ENCODE peak calls at places on chromosomes 3 and 15, in five cellular contexts. Z is transverse colon, W is OCI-LY7, N is heart right ventricle, Y is stomach. T is an unnamed sample.

GRCh38 chr3:178393833-178394232 is 142.4 kb upstream of the KCNMB2 start:
- DNase-seq in W (no peak), Y (no peak), N (no peak), Z (no peak), T (no peak)

GRCh38 chr3:122085666-122086065 is 30.5 kb downstream of the CD86 start:
- DNase-seq in Z (no peak), N (no peak), W (no peak), Y (no peak), T (no peak)

GRCh38 chr15:53976844-53977392 is 1.3 kb upstream of the UNC13C start:
- DNase-seq in Z (no peak), W (no peak), N (peak; percentile 2), Y (no peak), T (peak; percentile 19)

GRCh38 chr3:30986551-30986950 is 92.1 kb upstream of the GADL1 start:
- DNase-seq in Y (no peak), Z (no peak), W (no peak), N (no peak), T (no peak)

GRCh38 chr15:101004986-101005747 is 86.0 kb downstream of the LRRK1 start:
- DNase-seq in W (no peak), N (no peak), Y (no peak), Z (peak; percentile 24), T (no peak)

GRCh38 chr3:50913279-50913678 is 238.6 kb downstream of the DOCK3 start:
- DNase-seq in Z (no peak), N (no peak), Y (peak; percentile 63), W (no peak), T (no peak)

GRCh38 chr3:72068621-72069020 is 283.7 kb upstream of the PROK2 start:
- DNase-seq in Z (no peak), N (no peak), W (no peak), Y (no peak), T (no peak)

GRCh38 chr15:60772395-60773120 is 293.6 kb upstream of the ICE2 start:
- DNase-seq in W (no peak), Z (no peak), Y (no peak), N (no peak), T (no peak)

GRCh38 chr15:86087808-86088207 is 8.1 kb downstream of the AGBL1 start:
- DNase-seq in Y (no peak), W (no peak), Z (no peak), N (no peak), T (no peak)

GRCh38 chr3:188321258-188321657 is 167.3 kb downstream of the LPP start:
- DNase-seq in Y (no peak), Z (no peak), N (no peak), W (no peak), T (no peak)

GRCh38 chr3:124444075-124444474 is 286.2 kb upstream of the UMPS start:
- DNase-seq in Y (no peak), W (no peak), N (no peak), Z (no peak), T (no peak)

GRCh38 chr3:195555110-195555509 is 12.0 kb upstream of the PPP1R2 start:
- DNase-seq in N (no peak), Y (no peak), W (no peak), Z (no peak), T (no peak)

GRCh38 chr3:33668618-33669017 is 49.4 kb downstream of the CLASP2 start:
- DNase-seq in Z (no peak), N (no peak), Y (no peak), W (no peak), T (no peak)

GRCh38 chr3:188202358-188203138 is 48.6 kb downstream of the LPP start:
- DNase-seq in Z (no peak), N (no peak), W (no peak), Y (no peak), T (no peak)

GRCh38 chr3:32457971-32458471 is 44.6 kb downstream of the CMTM6 start:
- DNase-seq in W (peak; percentile 53), Y (no peak), Z (no peak), N (no peak), T (no peak)

GRCh38 chr3:49924683-49925082 is 4.9 kb downstream of the MON1A start:
- DNase-seq in W (no peak), N (no peak), Z (no peak), Y (no peak), T (no peak)

GRCh38 chr15:33852094-33852493 is 116.2 kb upstream of the CHRM5 start:
- DNase-seq in Y (no peak), N (no peak), Z (no peak), W (no peak), T (no peak)

GRCh38 chr3:46538803-46539442 is 27.2 kb downstream of the LRRC2 start:
- DNase-seq in W (peak; percentile 99), Y (peak; percentile 63), N (peak; percentile 43), Z (peak; percentile 83), T (peak; percentile 67)

GRCh38 chr3:172461530-172462138 is 13.4 kb upstream of the GHSR start:
- DNase-seq in N (no peak), Z (no peak), Y (no peak), W (peak; percentile 45), T (no peak)

GRCh38 chr15:69092159-69092558 is 68.3 kb upstream of the GLCE start:
- DNase-seq in Y (no peak), N (no peak), W (no peak), Z (no peak), T (no peak)

GRCh38 chr3:179666030-179666429 is 13.2 kb downstream of the USP13 start:
- DNase-seq in Y (no peak), W (no peak), N (no peak), Z (no peak), T (no peak)

GRCh38 chr3:130425484-130425883 is 80.0 kb downstream of the COL6A5 start:
- DNase-seq in Y (no peak), Z (no peak), W (no peak), N (no peak), T (no peak)

GRCh38 chr3:156682963-156683362 is 8.6 kb downstream of the TIPARP start:
- DNase-seq in Z (no peak), W (no peak), N (no peak), Y (no peak), T (no peak)

GRCh38 chr3:59764131-59764530 is 714.3 kb upstream of the CFAP20DC start:
- DNase-seq in Z (no peak), N (no peak), W (no peak), Y (no peak), T (no peak)

GRCh38 chr3:129033151-129033550 is 27.4 kb upstream of the GP9 start:
- DNase-seq in Y (no peak), N (no peak), W (no peak), Z (no peak), T (no peak)

GRCh38 chr3:24522155-24522579 is 27.5 kb upstream of the THRB start:
- DNase-seq in Z (no peak), Y (no peak), W (no peak), N (no peak), T (no peak)

GRCh38 chr3:24523988-24524727 is 29.5 kb upstream of the THRB start:
- DNase-seq in Y (peak; percentile 53), Z (no peak), W (no peak), N (no peak), T (no peak)

GRCh38 chr3:24525022-24525421 is 30.4 kb upstream of the THRB start:
- DNase-seq in Z (no peak), Y (no peak), W (no peak), N (no peak), T (no peak)

GRCh38 chr3:24521306-24522154 is 26.9 kb upstream of the THRB start:
- DNase-seq in Y (peak; percentile 65), N (peak; percentile 80), W (no peak), Z (peak; percentile 62), T (peak; percentile 75)

DNA sequence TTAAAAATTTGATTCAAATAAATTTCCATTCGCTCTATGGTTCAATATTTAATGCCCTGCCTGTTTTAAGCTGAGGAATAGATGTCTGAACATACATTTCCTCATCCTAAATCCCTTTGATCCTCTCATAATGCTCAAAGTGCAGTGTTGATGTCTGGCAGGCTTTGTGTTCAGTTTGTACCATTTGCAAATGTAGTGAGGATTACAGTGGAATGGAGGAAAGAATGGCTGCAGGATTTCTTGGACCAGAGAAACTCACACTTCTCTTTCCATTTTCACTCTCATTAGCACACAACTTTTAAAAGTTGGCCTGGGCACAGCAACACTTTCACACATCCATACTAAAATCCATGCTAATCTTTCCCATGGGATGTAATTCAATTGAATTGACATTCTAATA is 28.5 kb upstream of the THRB start:
- DNase-seq in Z (no peak), N (no peak), Y (no peak), W (no peak), T (no peak)
- H3K4me3 ChIP-seq in Z (no peak overlapping the region), N (no peak overlapping the region), Y (no peak overlapping the region), W (no peak overlapping the region), T (no peak overlapping the region)

DNA sequence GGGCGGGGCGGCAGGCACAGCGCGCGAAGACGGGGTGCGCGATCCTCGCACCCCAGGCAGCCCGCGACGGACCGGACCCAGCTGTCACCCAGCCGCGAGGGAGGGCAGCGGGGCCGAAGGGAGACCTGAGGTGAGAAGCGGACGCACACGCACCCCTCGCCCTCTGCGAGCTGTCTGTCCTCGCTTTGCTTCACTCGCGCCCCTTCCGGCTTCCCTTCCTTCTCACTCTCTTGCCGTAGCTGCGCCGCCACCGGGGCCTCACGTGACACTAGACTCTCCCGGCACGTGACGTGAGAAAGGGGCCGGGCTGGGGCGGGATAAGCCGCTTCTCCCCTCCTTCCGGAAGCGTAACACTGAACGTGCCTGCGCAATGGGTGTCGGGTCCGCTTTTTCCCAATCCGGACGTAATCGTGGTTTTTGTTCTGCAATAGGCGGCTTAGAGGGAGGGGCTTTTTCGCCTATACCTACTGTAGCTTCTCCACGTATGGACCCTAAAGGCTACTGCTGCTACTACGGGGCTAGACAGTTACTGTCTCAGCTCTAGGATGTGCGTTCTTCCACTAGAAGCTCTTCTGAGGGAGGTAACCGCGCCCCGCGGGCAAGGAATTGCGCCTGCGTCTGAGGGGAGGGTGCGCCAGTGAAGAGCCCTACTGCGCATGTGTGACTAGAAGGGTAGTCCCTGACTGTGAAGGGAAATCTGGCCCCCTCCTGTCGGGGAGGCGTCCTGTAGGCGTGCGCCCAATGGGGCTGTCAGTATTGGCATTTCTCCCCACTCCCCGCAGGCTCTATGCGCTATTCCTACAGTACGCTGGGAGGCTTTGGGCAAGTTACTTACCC is at the start of the genes ATG3 and SLC35A5:
- DNase-seq in Y (peak; percentile 99), Z (peak; percentile 99), W (peak; percentile 99), N (peak; percentile 99), T (peak; percentile 99)
- TF ChIP-seq CTCF in Y (no peak), Z (peak; percentile 35), W (no peak), N (peak; percentile 5), T (no peak)

DNA sequence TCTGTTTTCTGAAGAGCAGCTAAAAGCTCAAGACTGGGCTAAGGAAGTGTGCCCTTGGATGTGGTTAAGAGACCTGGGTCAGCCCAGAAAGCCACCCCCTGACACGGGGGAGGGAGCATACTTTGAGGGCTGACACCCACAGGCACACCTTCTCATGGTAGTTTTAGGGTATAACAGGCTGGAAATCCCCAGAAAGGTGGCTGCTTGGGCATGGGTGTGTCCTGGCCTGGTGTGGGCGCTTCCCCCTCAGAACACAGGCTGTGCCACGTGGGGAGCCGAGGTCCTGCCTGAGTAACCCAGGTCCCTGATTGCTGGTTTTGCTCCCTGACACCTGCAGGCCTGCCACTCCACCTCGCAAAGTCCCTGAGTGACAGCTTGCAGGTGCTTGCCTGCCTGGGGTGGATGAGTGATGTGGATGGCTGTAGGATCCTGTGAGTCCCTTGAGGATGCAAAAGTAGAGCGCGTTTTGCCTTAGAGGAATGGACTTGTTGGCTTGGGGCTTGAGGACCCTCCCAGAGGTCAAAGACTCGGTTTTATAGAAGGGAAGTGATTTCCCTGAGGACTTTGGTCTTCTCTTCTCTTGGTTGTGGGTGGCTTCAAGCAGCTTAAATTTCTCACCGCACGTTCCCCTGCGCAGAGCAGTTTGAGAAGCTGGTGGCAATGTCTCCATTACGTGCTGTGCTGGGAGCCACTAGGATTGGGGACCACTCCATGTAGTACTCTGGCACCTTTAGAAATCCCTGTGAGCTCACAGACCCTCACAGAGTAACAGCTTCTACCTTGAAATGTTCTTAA is 94.4 kb downstream of the DNASE1L3 start:
- DNase-seq in Y (no peak), N (no peak), W (peak; percentile 15), Z (no peak), T (no peak)
- H3K4me1 ChIP-seq in Y (peaks cover 78% of the 10 kb centered on the region), N (peaks cover 56% of the 10 kb centered on the region), W (no peaks in the 10 kb centered on the region), Z (peaks cover 7% of the 10 kb centered on the region), T (peaks cover 12% of the 10 kb centered on the region)

GRCh38 chr3:77134801-77135200 is 94.9 kb downstream of the ROBO2 start:
- DNase-seq in Z (no peak), Y (no peak), W (no peak), N (no peak), T (no peak)
- H3K4me3 ChIP-seq in Z (no peak overlapping the region), Y (no peak overlapping the region), W (no peak overlapping the region), N (no peak overlapping the region), T (no peak overlapping the region)

T was measured in mucosa of descending colon.